ENCODE peak calls at places on chromosomes 13 and 19, in ten cellular contexts. One of them, this sample, is unnamed.

GRCh38 chr13:84430015-84430414 is 547.7 kb upstream of the SLITRK1 start:
- DNase-seq in thyroid gland: no peak
- DNase-seq in foreskin fibroblast: peak
- DNase-seq in lung: no peak
- DNase-seq in cardiac muscle cell: peak
- DNase-seq in right atrium auricular region: no peak
- DNase-seq in SK-N-MC: no peak
- DNase-seq in coronary artery: no peak
- DNase-seq in CD4-positive, CD25-positive, alpha-beta regulatory T cell: no peak
- DNase-seq in tibial artery: no peak
- DNase-seq in this sample: no peak

GRCh38 chr13:85445534-85445933 is 353.7 kb downstream of the SLITRK6 start:
- DNase-seq in thyroid gland: no peak
- DNase-seq in foreskin fibroblast: no peak
- DNase-seq in lung: no peak
- DNase-seq in cardiac muscle cell: no peak
- DNase-seq in right atrium auricular region: no peak
- DNase-seq in SK-N-MC: no peak
- DNase-seq in coronary artery: no peak
- DNase-seq in CD4-positive, CD25-positive, alpha-beta regulatory T cell: no peak
- DNase-seq in tibial artery: no peak
- DNase-seq in this sample: no peak

GRCh38 chr19:34217952-34218817 is 36.2 kb upstream of the GARRE1 start:
- DNase-seq in thyroid gland: no peak
- DNase-seq in foreskin fibroblast: peak
- DNase-seq in lung: no peak
- DNase-seq in cardiac muscle cell: peak
- DNase-seq in right atrium auricular region: no peak
- DNase-seq in SK-N-MC: peak
- DNase-seq in coronary artery: no peak
- DNase-seq in CD4-positive, CD25-positive, alpha-beta regulatory T cell: peak
- DNase-seq in tibial artery: no peak
- DNase-seq in this sample: peak

GRCh38 chr13:96036515-96036914 is 16.7 kb downstream of the UGGT2 start:
- DNase-seq in thyroid gland: no peak
- DNase-seq in foreskin fibroblast: no peak
- DNase-seq in lung: no peak
- DNase-seq in cardiac muscle cell: no peak
- DNase-seq in right atrium auricular region: no peak
- DNase-seq in SK-N-MC: no peak
- DNase-seq in coronary artery: no peak
- DNase-seq in CD4-positive, CD25-positive, alpha-beta regulatory T cell: no peak
- DNase-seq in tibial artery: no peak
- DNase-seq in this sample: no peak

GRCh38 chr13:29884671-29885424 is 34.4 kb upstream of the UBL3 start:
- DNase-seq in thyroid gland: no peak
- DNase-seq in foreskin fibroblast: no peak
- DNase-seq in lung: no peak
- DNase-seq in cardiac muscle cell: peak
- DNase-seq in right atrium auricular region: no peak
- DNase-seq in SK-N-MC: no peak
- DNase-seq in coronary artery: no peak
- DNase-seq in CD4-positive, CD25-positive, alpha-beta regulatory T cell: no peak
- DNase-seq in tibial artery: no peak
- DNase-seq in this sample: no peak

GRCh38 chr13:66809496-66809895 is 420.6 kb downstream of the PCDH9 start:
- DNase-seq in thyroid gland: no peak
- DNase-seq in foreskin fibroblast: peak
- DNase-seq in lung: no peak
- DNase-seq in cardiac muscle cell: no peak
- DNase-seq in right atrium auricular region: no peak
- DNase-seq in SK-N-MC: no peak
- DNase-seq in coronary artery: no peak
- DNase-seq in CD4-positive, CD25-positive, alpha-beta regulatory T cell: no peak
- DNase-seq in tibial artery: no peak
- DNase-seq in this sample: no peak

GRCh38 chr13:99388334-99388923 is 81.2 kb upstream of the GPR183 start:
- DNase-seq in thyroid gland: no peak
- DNase-seq in foreskin fibroblast: no peak
- DNase-seq in lung: no peak
- DNase-seq in cardiac muscle cell: no peak
- DNase-seq in right atrium auricular region: peak
- DNase-seq in SK-N-MC: no peak
- DNase-seq in coronary artery: peak
- DNase-seq in CD4-positive, CD25-positive, alpha-beta regulatory T cell: no peak
- DNase-seq in tibial artery: no peak
- DNase-seq in this sample: no peak

GRCh38 chr19:51830263-51830662 is 35.3 kb downstream of the FPR3 start:
- DNase-seq in thyroid gland: no peak
- DNase-seq in foreskin fibroblast: no peak
- DNase-seq in lung: no peak
- DNase-seq in cardiac muscle cell: peak
- DNase-seq in right atrium auricular region: no peak
- DNase-seq in SK-N-MC: no peak
- DNase-seq in coronary artery: no peak
- DNase-seq in CD4-positive, CD25-positive, alpha-beta regulatory T cell: no peak
- DNase-seq in tibial artery: no peak
- DNase-seq in this sample: no peak

GRCh38 chr19:690203-690602 is 5.0 kb downstream of the PRSS57 start:
- DNase-seq in thyroid gland: no peak
- DNase-seq in foreskin fibroblast: no peak
- DNase-seq in lung: no peak
- DNase-seq in cardiac muscle cell: no peak
- DNase-seq in right atrium auricular region: no peak
- DNase-seq in SK-N-MC: no peak
- DNase-seq in coronary artery: no peak
- DNase-seq in CD4-positive, CD25-positive, alpha-beta regulatory T cell: no peak
- DNase-seq in tibial artery: no peak
- DNase-seq in this sample: no peak

GRCh38 chr13:51244637-51245405 is 22.6 kb downstream of the FAM124A start:
- DNase-seq in thyroid gland: peak
- DNase-seq in foreskin fibroblast: no peak
- DNase-seq in lung: no peak
- DNase-seq in cardiac muscle cell: no peak
- DNase-seq in right atrium auricular region: no peak
- DNase-seq in SK-N-MC: no peak
- DNase-seq in coronary artery: no peak
- DNase-seq in CD4-positive, CD25-positive, alpha-beta regulatory T cell: no peak
- DNase-seq in tibial artery: no peak
- DNase-seq in this sample: no peak

GRCh38 chr13:51245583-51245982 is 23.4 kb downstream of the FAM124A start:
- DNase-seq in thyroid gland: no peak
- DNase-seq in foreskin fibroblast: no peak
- DNase-seq in lung: no peak
- DNase-seq in cardiac muscle cell: no peak
- DNase-seq in right atrium auricular region: no peak
- DNase-seq in SK-N-MC: no peak
- DNase-seq in coronary artery: no peak
- DNase-seq in CD4-positive, CD25-positive, alpha-beta regulatory T cell: no peak
- DNase-seq in tibial artery: no peak
- DNase-seq in this sample: no peak

GRCh38 chr13:51246005-51246404 is 23.8 kb downstream of the FAM124A start:
- DNase-seq in thyroid gland: peak
- DNase-seq in foreskin fibroblast: no peak
- DNase-seq in lung: no peak
- DNase-seq in cardiac muscle cell: no peak
- DNase-seq in right atrium auricular region: no peak
- DNase-seq in SK-N-MC: no peak
- DNase-seq in coronary artery: no peak
- DNase-seq in CD4-positive, CD25-positive, alpha-beta regulatory T cell: no peak
- DNase-seq in tibial artery: no peak
- DNase-seq in this sample: no peak

GRCh38 chr13:51249254-51249653 is 27.1 kb downstream of the FAM124A start:
- DNase-seq in thyroid gland: no peak
- DNase-seq in foreskin fibroblast: peak
- DNase-seq in lung: no peak
- DNase-seq in cardiac muscle cell: no peak
- DNase-seq in right atrium auricular region: no peak
- DNase-seq in SK-N-MC: no peak
- DNase-seq in coronary artery: no peak
- DNase-seq in CD4-positive, CD25-positive, alpha-beta regulatory T cell: no peak
- DNase-seq in tibial artery: no peak
- DNase-seq in this sample: no peak

DNA sequence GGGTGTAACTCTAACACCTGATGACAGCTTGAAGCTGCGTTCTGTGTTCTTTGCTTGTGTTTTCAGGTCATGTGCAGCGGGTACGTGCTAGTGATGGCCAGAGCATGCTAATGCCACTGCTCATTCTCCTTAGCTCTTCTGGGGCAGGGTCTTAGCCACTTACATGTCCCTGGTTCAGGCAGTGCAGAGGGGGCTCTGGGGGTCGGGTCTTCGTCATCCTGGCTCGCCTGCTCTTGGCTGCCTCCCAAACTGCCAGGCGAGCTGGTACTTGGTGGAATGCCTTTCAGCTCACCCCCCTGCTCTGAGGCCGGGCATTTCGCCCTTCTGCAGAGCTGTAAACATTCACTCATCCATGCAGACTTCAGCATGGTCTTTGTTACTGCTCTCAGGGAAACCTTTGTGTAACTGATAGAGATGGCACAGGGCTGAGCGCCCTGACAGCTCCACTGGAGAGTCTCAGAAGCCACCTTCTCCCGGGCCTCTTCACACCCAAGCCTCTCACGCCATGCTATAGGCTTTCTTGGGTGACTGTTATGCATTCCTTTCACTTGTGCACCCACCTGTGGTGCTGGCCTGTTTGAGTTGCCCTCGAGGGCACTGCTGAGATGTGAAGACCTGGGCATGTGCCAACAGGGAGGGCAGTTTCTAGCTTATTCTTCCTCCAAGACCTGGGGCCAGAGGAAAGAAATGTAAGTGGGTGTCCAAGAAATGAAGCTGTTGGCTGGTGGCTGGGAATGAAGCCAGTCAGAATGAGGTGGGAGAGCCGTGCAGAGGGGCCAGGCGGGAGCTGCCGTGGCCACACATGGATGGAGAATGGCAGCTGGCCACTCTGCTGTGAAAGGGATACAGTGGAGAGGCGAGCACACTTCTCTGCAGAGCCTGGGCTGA is 24.5 kb downstream of the FAM124A start:
- DNase-seq in thyroid gland: peak
- DNase-seq in foreskin fibroblast: no peak
- DNase-seq in lung: no peak
- DNase-seq in cardiac muscle cell: no peak
- DNase-seq in right atrium auricular region: no peak
- DNase-seq in SK-N-MC: no peak
- DNase-seq in coronary artery: no peak
- DNase-seq in CD4-positive, CD25-positive, alpha-beta regulatory T cell: no peak
- DNase-seq in tibial artery: no peak
- DNase-seq in this sample: no peak
- H3K4me3 ChIP-seq in thyroid gland: no peak
- H3K4me3 ChIP-seq in foreskin fibroblast: no peak
- H3K4me3 ChIP-seq in lung: no peak
- H3K4me3 ChIP-seq in cardiac muscle cell: no peak
- H3K4me3 ChIP-seq in right atrium auricular region: peak
- H3K4me3 ChIP-seq in SK-N-MC: no peak
- H3K4me3 ChIP-seq in coronary artery: no peak
- H3K4me3 ChIP-seq in CD4-positive, CD25-positive, alpha-beta regulatory T cell: no peak
- H3K4me3 ChIP-seq in tibial artery: no peak
- H3K4me3 ChIP-seq in this sample: no peak

GRCh38 chr19:38650180-38650775 is 2.8 kb downstream of the ACTN4 start:
- DNase-seq in thyroid gland: no peak
- DNase-seq in foreskin fibroblast: no peak
- DNase-seq in lung: no peak
- DNase-seq in cardiac muscle cell: no peak
- DNase-seq in right atrium auricular region: no peak
- DNase-seq in SK-N-MC: no peak
- DNase-seq in coronary artery: no peak
- DNase-seq in CD4-positive, CD25-positive, alpha-beta regulatory T cell: peak
- DNase-seq in tibial artery: no peak
- DNase-seq in this sample: no peak
- H3K4me3 ChIP-seq in thyroid gland: peak
- H3K4me3 ChIP-seq in foreskin fibroblast: peak
- H3K4me3 ChIP-seq in lung: peak
- H3K4me3 ChIP-seq in cardiac muscle cell: peak
- H3K4me3 ChIP-seq in right atrium auricular region: peak
- H3K4me3 ChIP-seq in SK-N-MC: peak
- H3K4me3 ChIP-seq in coronary artery: peak
- H3K4me3 ChIP-seq in CD4-positive, CD25-positive, alpha-beta regulatory T cell: peak
- H3K4me3 ChIP-seq in tibial artery: peak
- H3K4me3 ChIP-seq in this sample: no peak

GRCh38 chr19:36796714-36796999 is 24.1 kb upstream of the ZNF850 start:
- DNase-seq in thyroid gland: no peak
- DNase-seq in foreskin fibroblast: no peak
- DNase-seq in lung: no peak
- DNase-seq in cardiac muscle cell: no peak
- DNase-seq in right atrium auricular region: no peak
- DNase-seq in SK-N-MC: no peak
- DNase-seq in coronary artery: no peak
- DNase-seq in CD4-positive, CD25-positive, alpha-beta regulatory T cell: no peak
- DNase-seq in tibial artery: no peak
- DNase-seq in this sample: no peak

GRCh38 chr19:36797786-36798108 is 25.1 kb upstream of the ZNF850 start:
- DNase-seq in thyroid gland: no peak
- DNase-seq in foreskin fibroblast: no peak
- DNase-seq in lung: no peak
- DNase-seq in cardiac muscle cell: no peak
- DNase-seq in right atrium auricular region: no peak
- DNase-seq in SK-N-MC: no peak
- DNase-seq in coronary artery: no peak
- DNase-seq in CD4-positive, CD25-positive, alpha-beta regulatory T cell: no peak
- DNase-seq in tibial artery: no peak
- DNase-seq in this sample: no peak
- H3K4me3 ChIP-seq in thyroid gland: peak
- H3K4me3 ChIP-seq in foreskin fibroblast: peak
- H3K4me3 ChIP-seq in lung: peak
- H3K4me3 ChIP-seq in cardiac muscle cell: peak
- H3K4me3 ChIP-seq in right atrium auricular region: peak
- H3K4me3 ChIP-seq in SK-N-MC: peak
- H3K4me3 ChIP-seq in coronary artery: peak
- H3K4me3 ChIP-seq in CD4-positive, CD25-positive, alpha-beta regulatory T cell: peak
- H3K4me3 ChIP-seq in tibial artery: peak
- H3K4me3 ChIP-seq in this sample: peak

GRCh38 chr19:15428956-15429824 is 10.4 kb upstream of the AKAP8L start:
- DNase-seq in thyroid gland: no peak
- DNase-seq in foreskin fibroblast: no peak
- DNase-seq in lung: no peak
- DNase-seq in cardiac muscle cell: no peak
- DNase-seq in right atrium auricular region: no peak
- DNase-seq in SK-N-MC: no peak
- DNase-seq in coronary artery: no peak
- DNase-seq in CD4-positive, CD25-positive, alpha-beta regulatory T cell: no peak
- DNase-seq in tibial artery: no peak
- DNase-seq in this sample: no peak
- H3K4me3 ChIP-seq in thyroid gland: no peak
- H3K4me3 ChIP-seq in foreskin fibroblast: no peak
- H3K4me3 ChIP-seq in lung: no peak
- H3K4me3 ChIP-seq in cardiac muscle cell: no peak
- H3K4me3 ChIP-seq in right atrium auricular region: no peak
- H3K4me3 ChIP-seq in SK-N-MC: no peak
- H3K4me3 ChIP-seq in coronary artery: no peak
- H3K4me3 ChIP-seq in CD4-positive, CD25-positive, alpha-beta regulatory T cell: no peak
- H3K4me3 ChIP-seq in tibial artery: no peak
- H3K4me3 ChIP-seq in this sample: no peak

GRCh38 chr19:40754611-40755247 is 3.7 kb downstream of the SNRPA start:
- DNase-seq in thyroid gland: no peak
- DNase-seq in foreskin fibroblast: peak
- DNase-seq in lung: no peak
- DNase-seq in cardiac muscle cell: peak
- DNase-seq in right atrium auricular region: no peak
- DNase-seq in SK-N-MC: no peak
- DNase-seq in coronary artery: no peak
- DNase-seq in CD4-positive, CD25-positive, alpha-beta regulatory T cell: peak
- DNase-seq in tibial artery: no peak
- DNase-seq in this sample: peak
- H3K4me3 ChIP-seq in thyroid gland: no peak
- H3K4me3 ChIP-seq in foreskin fibroblast: no peak
- H3K4me3 ChIP-seq in lung: no peak
- H3K4me3 ChIP-seq in cardiac muscle cell: no peak
- H3K4me3 ChIP-seq in right atrium auricular region: no peak
- H3K4me3 ChIP-seq in SK-N-MC: peak
- H3K4me3 ChIP-seq in coronary artery: peak
- H3K4me3 ChIP-seq in CD4-positive, CD25-positive, alpha-beta regulatory T cell: peak
- H3K4me3 ChIP-seq in tibial artery: no peak
- H3K4me3 ChIP-seq in this sample: peak

GRCh38 chr19:46546194-46546896 is 50.7 kb upstream of the PNMA8B start:
- DNase-seq in thyroid gland: peak
- DNase-seq in foreskin fibroblast: peak
- DNase-seq in lung: peak
- DNase-seq in cardiac muscle cell: no peak
- DNase-seq in right atrium auricular region: no peak
- DNase-seq in SK-N-MC: no peak
- DNase-seq in coronary artery: no peak
- DNase-seq in CD4-positive, CD25-positive, alpha-beta regulatory T cell: peak
- DNase-seq in tibial artery: no peak
- DNase-seq in this sample: no peak
- H3K4me3 ChIP-seq in thyroid gland: no peak
- H3K4me3 ChIP-seq in foreskin fibroblast: no peak
- H3K4me3 ChIP-seq in lung: no peak
- H3K4me3 ChIP-seq in cardiac muscle cell: no peak
- H3K4me3 ChIP-seq in right atrium auricular region: no peak
- H3K4me3 ChIP-seq in SK-N-MC: no peak
- H3K4me3 ChIP-seq in coronary artery: no peak
- H3K4me3 ChIP-seq in CD4-positive, CD25-positive, alpha-beta regulatory T cell: no peak
- H3K4me3 ChIP-seq in tibial artery: no peak
- H3K4me3 ChIP-seq in this sample: no peak

This sample was measured in GM06990.